ENCODE peak calls at places on chromosomes 3 and 15, in nine cellular contexts. J is nucleus accumbens; U is NCI-H2029 treated with DMSO at 0.1 percent for 48 hours; S is immature natural killer cell; H is activated T-helper 9 cell treated with anti-CD3 and anti-CD28 coated beads, Interleukin-2, amount 50 U/mL, for 16 hours; E is midbrain; D is AG09309; C is lower lobe of right lung; X is T-helper 9 cell. A is an unnamed sample.

GRCh38 chr15:100334905-100335304 is 6.9 kb downstream of the ADAMTS17 start:
- DNase-seq in C (no peak), H (no peak), J (no peak), X (no peak), D (no peak), E (no peak), U (no peak), S (no peak), A (no peak)

GRCh38 chr3:32104492-32104891 is 1.9 kb upstream of the GPD1L start:
- DNase-seq in U (no peak), E (no peak), D (no peak), S (no peak), J (no peak), H (no peak), X (no peak), C (no peak), A (no peak)

GRCh38 chr15:89217686-89218376 is 3.5 kb downstream of the RLBP1 start:
- DNase-seq in U (no peak), C (no peak), D (no peak), S (no peak), H (no peak), X (no peak), J (no peak), E (no peak), A (no peak)

GRCh38 chr3:54240-54639 is 142.3 kb upstream of the CHL1 start:
- DNase-seq in D (no peak), S (no peak), H (no peak), C (no peak), J (no peak), U (no peak), E (no peak), X (no peak), A (no peak)

GRCh38 chr3:43872301-43872700 is 181.6 kb downstream of the ABHD5 start:
- DNase-seq in E (no peak), C (no peak), J (no peak), H (no peak), D (peak), S (no peak), X (no peak), U (no peak), A (no peak)

GRCh38 chr3:50464578-50464977 is 38.9 kb downstream of the CACNA2D2 start:
- DNase-seq in E (no peak), S (no peak), U (no peak), H (no peak), D (no peak), J (no peak), C (no peak), X (no peak), A (no peak)

GRCh38 chr3:38008971-38009580 is 18.5 kb downstream of the VILL start:
- DNase-seq in X (no peak), D (no peak), H (no peak), S (no peak), C (peak), U (no peak), E (no peak), J (no peak), A (no peak)

GRCh38 chr3:14462738-14463137 is 60.3 kb downstream of the SLC6A6 start:
- DNase-seq in E (no peak), J (no peak), S (no peak), X (no peak), C (no peak), U (no peak), H (no peak), D (no peak), A (no peak)

GRCh38 chr3:188031106-188031505 is 122.9 kb upstream of the LPP start:
- DNase-seq in X (no peak), D (no peak), J (no peak), C (no peak), H (no peak), U (no peak), E (no peak), S (no peak), A (no peak)

GRCh38 chr3:74613060-74613459 is 1.4 kb downstream of the CNTN3 start:
- DNase-seq in C (no peak), J (no peak), X (no peak), H (no peak), E (no peak), U (no peak), S (no peak), D (no peak), A (no peak)

GRCh38 chr3:140244893-140245292 is 309.9 kb downstream of the CLSTN2 start:
- DNase-seq in J (no peak), C (no peak), X (no peak), H (no peak), U (no peak), S (no peak), D (no peak), E (no peak), A (no peak)

GRCh38 chr15:38072507-38073277 is 138.3 kb downstream of the TMCO5A start:
- DNase-seq in E (peak), D (no peak), C (peak), J (peak), S (peak), H (no peak), U (no peak), X (no peak), A (no peak)

GRCh38 chr3:69906351-69906966 is 93.1 kb upstream of the SAMMSON start:
- DNase-seq in D (no peak), E (no peak), J (no peak), C (no peak), H (no peak), S (no peak), U (no peak), X (no peak), A (no peak)

GRCh38 chr15:45120081-45120972 is 6.2 kb downstream of the DUOXA2 start:
- DNase-seq in J (no peak), X (no peak), H (no peak), U (no peak), D (no peak), S (no peak), C (peak), E (no peak), A (no peak)

GRCh38 chr3:45890405-45890804 is 4.1 kb downstream of the CCR9 start:
- DNase-seq in J (no peak), D (no peak), C (no peak), U (peak), E (no peak), X (no peak), S (no peak), H (no peak), A (peak)

GRCh38 chr15:41894791-41895463 is 1.1 kb upstream of the SPTBN5 start:
- DNase-seq in U (peak), J (no peak), E (no peak), S (peak), X (peak), D (no peak), C (peak), H (peak), A (peak)

GRCh38 chr15:98958076-98958475 is 49.5 kb downstream of the PGPEP1L start:
- DNase-seq in J (no peak), U (no peak), S (no peak), C (no peak), H (no peak), X (no peak), E (no peak), D (no peak), A (no peak)

GRCh38 chr15:29968099-29968892 is 114.5 kb upstream of the GOLGA8J start:
- DNase-seq in X (no peak), J (no peak), S (no peak), E (peak), D (no peak), C (no peak), H (no peak), U (no peak), A (no peak)

GRCh38 chr3:120418866-120419490 is 31.8 kb downstream of the FSTL1 start:
- DNase-seq in D (no peak), U (peak), X (no peak), H (no peak), S (no peak), C (peak), E (peak), J (no peak), A (no peak)

A was measured in CD4-positive, alpha-beta T cell.